ENCODE peak calls at places on chromosomes 11 and 22, in five cellular contexts. One of them, this sample, is unnamed.

GRCh38 chr22:50016988-50017700 is 4.6 kb upstream of the IL17REL start:
- DNase-seq in stimulated activated CD8-positive, alpha-beta memory T cell treated with anti-CD3 and anti-CD28 coated beads, Interleukin-2, amount 100 ng/mL, for 48 hours: peak; percentile 77
- DNase-seq in activated CD4-positive, alpha-beta T cell treated with anti-CD3 and anti-CD28 coated beads, Interleukin-2, amount 50 U/mL, for 1 hour: peak; percentile 39
- DNase-seq in lung microvascular endothelial cell: no peak
- DNase-seq in pancreas: peak; percentile 21
- DNase-seq in this sample: peak; percentile 12

GRCh38 chr22:17969732-17970131 is 54.6 kb downstream of the MICAL3 start:
- DNase-seq in stimulated activated CD8-positive, alpha-beta memory T cell treated with anti-CD3 and anti-CD28 coated beads, Interleukin-2, amount 100 ng/mL, for 48 hours: no peak
- DNase-seq in activated CD4-positive, alpha-beta T cell treated with anti-CD3 and anti-CD28 coated beads, Interleukin-2, amount 50 U/mL, for 1 hour: no peak
- DNase-seq in lung microvascular endothelial cell: peak; percentile 85
- DNase-seq in pancreas: no peak
- DNase-seq in this sample: no peak

GRCh38 chr11:9688716-9689511 is 25.0 kb downstream of the SWAP70 start:
- DNase-seq in stimulated activated CD8-positive, alpha-beta memory T cell treated with anti-CD3 and anti-CD28 coated beads, Interleukin-2, amount 100 ng/mL, for 48 hours: no peak
- DNase-seq in activated CD4-positive, alpha-beta T cell treated with anti-CD3 and anti-CD28 coated beads, Interleukin-2, amount 50 U/mL, for 1 hour: no peak
- DNase-seq in lung microvascular endothelial cell: peak; percentile 96
- DNase-seq in pancreas: no peak
- DNase-seq in this sample: no peak

GRCh38 chr22:47053865-47054185 is 291.4 kb downstream of the TBC1D22A start:
- DNase-seq in stimulated activated CD8-positive, alpha-beta memory T cell treated with anti-CD3 and anti-CD28 coated beads, Interleukin-2, amount 100 ng/mL, for 48 hours: no peak
- DNase-seq in activated CD4-positive, alpha-beta T cell treated with anti-CD3 and anti-CD28 coated beads, Interleukin-2, amount 50 U/mL, for 1 hour: no peak
- DNase-seq in lung microvascular endothelial cell: peak; percentile 88
- DNase-seq in pancreas: peak; percentile 3
- DNase-seq in this sample: no peak

GRCh38 chr11:11478687-11479086 is 125.6 kb upstream of the CSNK2A3 start:
- DNase-seq in stimulated activated CD8-positive, alpha-beta memory T cell treated with anti-CD3 and anti-CD28 coated beads, Interleukin-2, amount 100 ng/mL, for 48 hours: no peak
- DNase-seq in activated CD4-positive, alpha-beta T cell treated with anti-CD3 and anti-CD28 coated beads, Interleukin-2, amount 50 U/mL, for 1 hour: no peak
- DNase-seq in lung microvascular endothelial cell: no peak
- DNase-seq in pancreas: no peak
- DNase-seq in this sample: no peak

GRCh38 chr22:38135133-38135706 is 24.7 kb upstream of the BAIAP2L2 start:
- DNase-seq in stimulated activated CD8-positive, alpha-beta memory T cell treated with anti-CD3 and anti-CD28 coated beads, Interleukin-2, amount 100 ng/mL, for 48 hours: no peak
- DNase-seq in activated CD4-positive, alpha-beta T cell treated with anti-CD3 and anti-CD28 coated beads, Interleukin-2, amount 50 U/mL, for 1 hour: no peak
- DNase-seq in lung microvascular endothelial cell: peak; percentile 88
- DNase-seq in pancreas: no peak
- DNase-seq in this sample: peak; percentile 11

GRCh38 chr11:93904711-93905110 is 54.3 kb upstream of the VSTM5 start:
- DNase-seq in stimulated activated CD8-positive, alpha-beta memory T cell treated with anti-CD3 and anti-CD28 coated beads, Interleukin-2, amount 100 ng/mL, for 48 hours: no peak
- DNase-seq in activated CD4-positive, alpha-beta T cell treated with anti-CD3 and anti-CD28 coated beads, Interleukin-2, amount 50 U/mL, for 1 hour: no peak
- DNase-seq in lung microvascular endothelial cell: no peak
- DNase-seq in pancreas: no peak
- DNase-seq in this sample: no peak

GRCh38 chr22:44068422-44069191 is 44.5 kb downstream of the PARVB start:
- DNase-seq in stimulated activated CD8-positive, alpha-beta memory T cell treated with anti-CD3 and anti-CD28 coated beads, Interleukin-2, amount 100 ng/mL, for 48 hours: no peak
- DNase-seq in activated CD4-positive, alpha-beta T cell treated with anti-CD3 and anti-CD28 coated beads, Interleukin-2, amount 50 U/mL, for 1 hour: no peak
- DNase-seq in lung microvascular endothelial cell: peak; percentile 24
- DNase-seq in pancreas: no peak
- DNase-seq in this sample: no peak

GRCh38 chr11:126460417-126461095 is 105.1 kb downstream of the ST3GAL4 start:
- DNase-seq in stimulated activated CD8-positive, alpha-beta memory T cell treated with anti-CD3 and anti-CD28 coated beads, Interleukin-2, amount 100 ng/mL, for 48 hours: no peak
- DNase-seq in activated CD4-positive, alpha-beta T cell treated with anti-CD3 and anti-CD28 coated beads, Interleukin-2, amount 50 U/mL, for 1 hour: no peak
- DNase-seq in lung microvascular endothelial cell: no peak
- DNase-seq in pancreas: peak; percentile 63
- DNase-seq in this sample: no peak

GRCh38 chr11:67700548-67701262 is 26.3 kb upstream of the ALDH3B2 start:
- DNase-seq in stimulated activated CD8-positive, alpha-beta memory T cell treated with anti-CD3 and anti-CD28 coated beads, Interleukin-2, amount 100 ng/mL, for 48 hours: no peak
- DNase-seq in activated CD4-positive, alpha-beta T cell treated with anti-CD3 and anti-CD28 coated beads, Interleukin-2, amount 50 U/mL, for 1 hour: no peak
- DNase-seq in lung microvascular endothelial cell: no peak
- DNase-seq in pancreas: no peak
- DNase-seq in this sample: no peak

GRCh38 chr11:123206671-123207421 is 11.8 kb upstream of the CLMP start:
- DNase-seq in stimulated activated CD8-positive, alpha-beta memory T cell treated with anti-CD3 and anti-CD28 coated beads, Interleukin-2, amount 100 ng/mL, for 48 hours: no peak
- DNase-seq in activated CD4-positive, alpha-beta T cell treated with anti-CD3 and anti-CD28 coated beads, Interleukin-2, amount 50 U/mL, for 1 hour: no peak
- DNase-seq in lung microvascular endothelial cell: no peak
- DNase-seq in pancreas: no peak
- DNase-seq in this sample: peak; percentile 57

GRCh38 chr22:37043828-37044538 is 7.6 kb upstream of the KCTD17 start:
- DNase-seq in stimulated activated CD8-positive, alpha-beta memory T cell treated with anti-CD3 and anti-CD28 coated beads, Interleukin-2, amount 100 ng/mL, for 48 hours: peak; percentile 56
- DNase-seq in activated CD4-positive, alpha-beta T cell treated with anti-CD3 and anti-CD28 coated beads, Interleukin-2, amount 50 U/mL, for 1 hour: peak; percentile 27
- DNase-seq in lung microvascular endothelial cell: peak; percentile 65
- DNase-seq in pancreas: peak; percentile 90
- DNase-seq in this sample: no peak

GRCh38 chr11:74347381-74347780 is 35.9 kb upstream of the P4HA3 start:
- DNase-seq in stimulated activated CD8-positive, alpha-beta memory T cell treated with anti-CD3 and anti-CD28 coated beads, Interleukin-2, amount 100 ng/mL, for 48 hours: no peak
- DNase-seq in activated CD4-positive, alpha-beta T cell treated with anti-CD3 and anti-CD28 coated beads, Interleukin-2, amount 50 U/mL, for 1 hour: no peak
- DNase-seq in lung microvascular endothelial cell: peak; percentile 70
- DNase-seq in pancreas: no peak
- DNase-seq in this sample: no peak

GRCh38 chr11:32935462-32936029 is 42.9 kb downstream of the QSER1 start:
- DNase-seq in stimulated activated CD8-positive, alpha-beta memory T cell treated with anti-CD3 and anti-CD28 coated beads, Interleukin-2, amount 100 ng/mL, for 48 hours: no peak
- DNase-seq in activated CD4-positive, alpha-beta T cell treated with anti-CD3 and anti-CD28 coated beads, Interleukin-2, amount 50 U/mL, for 1 hour: no peak
- DNase-seq in lung microvascular endothelial cell: no peak
- DNase-seq in pancreas: no peak
- DNase-seq in this sample: no peak

GRCh38 chr11:122748968-122749687 is 89.2 kb upstream of the CRTAM start:
- DNase-seq in stimulated activated CD8-positive, alpha-beta memory T cell treated with anti-CD3 and anti-CD28 coated beads, Interleukin-2, amount 100 ng/mL, for 48 hours: no peak
- DNase-seq in activated CD4-positive, alpha-beta T cell treated with anti-CD3 and anti-CD28 coated beads, Interleukin-2, amount 50 U/mL, for 1 hour: peak; percentile 29
- DNase-seq in lung microvascular endothelial cell: peak; percentile 82
- DNase-seq in pancreas: no peak
- DNase-seq in this sample: no peak

GRCh38 chr11:3051435-3052108 is 5.7 kb downstream of the CARS1 start:
- DNase-seq in stimulated activated CD8-positive, alpha-beta memory T cell treated with anti-CD3 and anti-CD28 coated beads, Interleukin-2, amount 100 ng/mL, for 48 hours: no peak
- DNase-seq in activated CD4-positive, alpha-beta T cell treated with anti-CD3 and anti-CD28 coated beads, Interleukin-2, amount 50 U/mL, for 1 hour: no peak
- DNase-seq in lung microvascular endothelial cell: no peak
- DNase-seq in pancreas: no peak
- DNase-seq in this sample: no peak

GRCh38 chr22:35986085-35986484 is 42.5 kb downstream of the RBFOX2 start:
- DNase-seq in stimulated activated CD8-positive, alpha-beta memory T cell treated with anti-CD3 and anti-CD28 coated beads, Interleukin-2, amount 100 ng/mL, for 48 hours: no peak
- DNase-seq in activated CD4-positive, alpha-beta T cell treated with anti-CD3 and anti-CD28 coated beads, Interleukin-2, amount 50 U/mL, for 1 hour: no peak
- DNase-seq in lung microvascular endothelial cell: peak; percentile 73
- DNase-seq in pancreas: no peak
- DNase-seq in this sample: no peak

GRCh38 chr11:121300313-121300971 is 7.9 kb downstream of the SC5D start:
- DNase-seq in stimulated activated CD8-positive, alpha-beta memory T cell treated with anti-CD3 and anti-CD28 coated beads, Interleukin-2, amount 100 ng/mL, for 48 hours: no peak
- DNase-seq in activated CD4-positive, alpha-beta T cell treated with anti-CD3 and anti-CD28 coated beads, Interleukin-2, amount 50 U/mL, for 1 hour: no peak
- DNase-seq in lung microvascular endothelial cell: no peak
- DNase-seq in pancreas: no peak
- DNase-seq in this sample: no peak

GRCh38 chr22:42310301-42310981 is 40.0 kb upstream of the TCF20 start:
- DNase-seq in stimulated activated CD8-positive, alpha-beta memory T cell treated with anti-CD3 and anti-CD28 coated beads, Interleukin-2, amount 100 ng/mL, for 48 hours: no peak
- DNase-seq in activated CD4-positive, alpha-beta T cell treated with anti-CD3 and anti-CD28 coated beads, Interleukin-2, amount 50 U/mL, for 1 hour: no peak
- DNase-seq in lung microvascular endothelial cell: no peak
- DNase-seq in pancreas: no peak
- DNase-seq in this sample: no peak

GRCh38 chr11:107576497-107577086 is 11.1 kb upstream of the ALKBH8 start:
- DNase-seq in stimulated activated CD8-positive, alpha-beta memory T cell treated with anti-CD3 and anti-CD28 coated beads, Interleukin-2, amount 100 ng/mL, for 48 hours: no peak
- DNase-seq in activated CD4-positive, alpha-beta T cell treated with anti-CD3 and anti-CD28 coated beads, Interleukin-2, amount 50 U/mL, for 1 hour: peak; percentile 51
- DNase-seq in lung microvascular endothelial cell: peak; percentile 50
- DNase-seq in pancreas: no peak
- DNase-seq in this sample: peak; percentile 36

GRCh38 chr11:35013514-35014191 is 97.2 kb downstream of the PDHX start:
- DNase-seq in stimulated activated CD8-positive, alpha-beta memory T cell treated with anti-CD3 and anti-CD28 coated beads, Interleukin-2, amount 100 ng/mL, for 48 hours: no peak
- DNase-seq in activated CD4-positive, alpha-beta T cell treated with anti-CD3 and anti-CD28 coated beads, Interleukin-2, amount 50 U/mL, for 1 hour: peak; percentile 32
- DNase-seq in lung microvascular endothelial cell: no peak
- DNase-seq in pancreas: no peak
- DNase-seq in this sample: no peak

GRCh38 chr11:63939351-63939920 is 634 bp downstream of the NAA40 start:
- DNase-seq in stimulated activated CD8-positive, alpha-beta memory T cell treated with anti-CD3 and anti-CD28 coated beads, Interleukin-2, amount 100 ng/mL, for 48 hours: no peak
- DNase-seq in activated CD4-positive, alpha-beta T cell treated with anti-CD3 and anti-CD28 coated beads, Interleukin-2, amount 50 U/mL, for 1 hour: no peak
- DNase-seq in lung microvascular endothelial cell: peak; percentile 33
- DNase-seq in pancreas: peak; percentile 32
- DNase-seq in this sample: no peak

GRCh38 chr11:13897606-13898276 is 64.8 kb upstream of the SPON1 start:
- DNase-seq in stimulated activated CD8-positive, alpha-beta memory T cell treated with anti-CD3 and anti-CD28 coated beads, Interleukin-2, amount 100 ng/mL, for 48 hours: no peak
- DNase-seq in activated CD4-positive, alpha-beta T cell treated with anti-CD3 and anti-CD28 coated beads, Interleukin-2, amount 50 U/mL, for 1 hour: no peak
- DNase-seq in lung microvascular endothelial cell: no peak
- DNase-seq in pancreas: no peak
- DNase-seq in this sample: no peak

GRCh38 chr11:57476223-57476882 is 16.0 kb downstream of the RTN4RL2 start:
- DNase-seq in stimulated activated CD8-positive, alpha-beta memory T cell treated with anti-CD3 and anti-CD28 coated beads, Interleukin-2, amount 100 ng/mL, for 48 hours: peak; percentile 12
- DNase-seq in activated CD4-positive, alpha-beta T cell treated with anti-CD3 and anti-CD28 coated beads, Interleukin-2, amount 50 U/mL, for 1 hour: no peak
- DNase-seq in lung microvascular endothelial cell: peak; percentile 24
- DNase-seq in pancreas: peak; percentile 75
- DNase-seq in this sample: peak; percentile 60

GRCh38 chr11:1779806-1780699 is 16.3 kb upstream of the CTSD start:
- DNase-seq in stimulated activated CD8-positive, alpha-beta memory T cell treated with anti-CD3 and anti-CD28 coated beads, Interleukin-2, amount 100 ng/mL, for 48 hours: no peak
- DNase-seq in activated CD4-positive, alpha-beta T cell treated with anti-CD3 and anti-CD28 coated beads, Interleukin-2, amount 50 U/mL, for 1 hour: no peak
- DNase-seq in lung microvascular endothelial cell: no peak
- DNase-seq in pancreas: no peak
- DNase-seq in this sample: no peak

GRCh38 chr11:117819096-117820040 is 5.2 kb downstream of the FXYD2 start:
- DNase-seq in stimulated activated CD8-positive, alpha-beta memory T cell treated with anti-CD3 and anti-CD28 coated beads, Interleukin-2, amount 100 ng/mL, for 48 hours: no peak
- DNase-seq in activated CD4-positive, alpha-beta T cell treated with anti-CD3 and anti-CD28 coated beads, Interleukin-2, amount 50 U/mL, for 1 hour: no peak
- DNase-seq in lung microvascular endothelial cell: peak; percentile 83
- DNase-seq in pancreas: peak; percentile 69
- DNase-seq in this sample: peak; percentile 75

GRCh38 chr11:72079776-72080325 is 491 bp downstream of the NUMA1 start:
- DNase-seq in stimulated activated CD8-positive, alpha-beta memory T cell treated with anti-CD3 and anti-CD28 coated beads, Interleukin-2, amount 100 ng/mL, for 48 hours: no peak
- DNase-seq in activated CD4-positive, alpha-beta T cell treated with anti-CD3 and anti-CD28 coated beads, Interleukin-2, amount 50 U/mL, for 1 hour: no peak
- DNase-seq in lung microvascular endothelial cell: peak; percentile 18
- DNase-seq in pancreas: peak; percentile 36
- DNase-seq in this sample: no peak

GRCh38 chr11:31303644-31304043 is 65.9 kb downstream of the DCDC1 start:
- DNase-seq in stimulated activated CD8-positive, alpha-beta memory T cell treated with anti-CD3 and anti-CD28 coated beads, Interleukin-2, amount 100 ng/mL, for 48 hours: no peak
- DNase-seq in activated CD4-positive, alpha-beta T cell treated with anti-CD3 and anti-CD28 coated beads, Interleukin-2, amount 50 U/mL, for 1 hour: no peak
- DNase-seq in lung microvascular endothelial cell: no peak
- DNase-seq in pancreas: no peak
- DNase-seq in this sample: no peak

GRCh38 chr11:63510360-63511130 is 4.7 kb downstream of the LGALS12 start:
- DNase-seq in stimulated activated CD8-positive, alpha-beta memory T cell treated with anti-CD3 and anti-CD28 coated beads, Interleukin-2, amount 100 ng/mL, for 48 hours: no peak
- DNase-seq in activated CD4-positive, alpha-beta T cell treated with anti-CD3 and anti-CD28 coated beads, Interleukin-2, amount 50 U/mL, for 1 hour: no peak
- DNase-seq in lung microvascular endothelial cell: no peak
- DNase-seq in pancreas: no peak
- DNase-seq in this sample: no peak

GRCh38 chr11:113643701-113644100 is 62.4 kb downstream of the TMPRSS5 start:
- DNase-seq in stimulated activated CD8-positive, alpha-beta memory T cell treated with anti-CD3 and anti-CD28 coated beads, Interleukin-2, amount 100 ng/mL, for 48 hours: no peak
- DNase-seq in activated CD4-positive, alpha-beta T cell treated with anti-CD3 and anti-CD28 coated beads, Interleukin-2, amount 50 U/mL, for 1 hour: no peak
- DNase-seq in lung microvascular endothelial cell: no peak
- DNase-seq in pancreas: no peak
- DNase-seq in this sample: no peak

GRCh38 chr22:35977136-35977535 is 51.5 kb downstream of the RBFOX2 start:
- DNase-seq in stimulated activated CD8-positive, alpha-beta memory T cell treated with anti-CD3 and anti-CD28 coated beads, Interleukin-2, amount 100 ng/mL, for 48 hours: no peak
- DNase-seq in activated CD4-positive, alpha-beta T cell treated with anti-CD3 and anti-CD28 coated beads, Interleukin-2, amount 50 U/mL, for 1 hour: no peak
- DNase-seq in lung microvascular endothelial cell: no peak
- DNase-seq in pancreas: no peak
- DNase-seq in this sample: no peak

GRCh38 chr11:97667057-97667456 is 1277.2 kb downstream of the JRKL start:
- DNase-seq in stimulated activated CD8-positive, alpha-beta memory T cell treated with anti-CD3 and anti-CD28 coated beads, Interleukin-2, amount 100 ng/mL, for 48 hours: no peak
- DNase-seq in activated CD4-positive, alpha-beta T cell treated with anti-CD3 and anti-CD28 coated beads, Interleukin-2, amount 50 U/mL, for 1 hour: no peak
- DNase-seq in lung microvascular endothelial cell: no peak
- DNase-seq in pancreas: peak; percentile 14
- DNase-seq in this sample: no peak

GRCh38 chr22:46812034-46812605 is 49.7 kb downstream of the TBC1D22A start:
- DNase-seq in stimulated activated CD8-positive, alpha-beta memory T cell treated with anti-CD3 and anti-CD28 coated beads, Interleukin-2, amount 100 ng/mL, for 48 hours: no peak
- DNase-seq in activated CD4-positive, alpha-beta T cell treated with anti-CD3 and anti-CD28 coated beads, Interleukin-2, amount 50 U/mL, for 1 hour: no peak
- DNase-seq in lung microvascular endothelial cell: no peak
- DNase-seq in pancreas: no peak
- DNase-seq in this sample: no peak

GRCh38 chr11:66318576-66318970 is 1.7 kb upstream of the CD248 start:
- DNase-seq in stimulated activated CD8-positive, alpha-beta memory T cell treated with anti-CD3 and anti-CD28 coated beads, Interleukin-2, amount 100 ng/mL, for 48 hours: no peak
- DNase-seq in activated CD4-positive, alpha-beta T cell treated with anti-CD3 and anti-CD28 coated beads, Interleukin-2, amount 50 U/mL, for 1 hour: no peak
- DNase-seq in lung microvascular endothelial cell: no peak
- DNase-seq in pancreas: no peak
- DNase-seq in this sample: peak; percentile 32

GRCh38 chr22:42271906-42272305 is 1.5 kb upstream of the TCF20 start:
- DNase-seq in stimulated activated CD8-positive, alpha-beta memory T cell treated with anti-CD3 and anti-CD28 coated beads, Interleukin-2, amount 100 ng/mL, for 48 hours: no peak
- DNase-seq in activated CD4-positive, alpha-beta T cell treated with anti-CD3 and anti-CD28 coated beads, Interleukin-2, amount 50 U/mL, for 1 hour: no peak
- DNase-seq in lung microvascular endothelial cell: no peak
- DNase-seq in pancreas: no peak
- DNase-seq in this sample: no peak

GRCh38 chr11:56883590-56883989 is 105.1 kb upstream of the OR5AK2 start:
- DNase-seq in stimulated activated CD8-positive, alpha-beta memory T cell treated with anti-CD3 and anti-CD28 coated beads, Interleukin-2, amount 100 ng/mL, for 48 hours: no peak
- DNase-seq in activated CD4-positive, alpha-beta T cell treated with anti-CD3 and anti-CD28 coated beads, Interleukin-2, amount 50 U/mL, for 1 hour: no peak
- DNase-seq in lung microvascular endothelial cell: no peak
- DNase-seq in pancreas: no peak
- DNase-seq in this sample: no peak

GRCh38 chr11:123083623-123084029 is 21.7 kb upstream of the HSPA8 start:
- DNase-seq in stimulated activated CD8-positive, alpha-beta memory T cell treated with anti-CD3 and anti-CD28 coated beads, Interleukin-2, amount 100 ng/mL, for 48 hours: peak; percentile 33
- DNase-seq in activated CD4-positive, alpha-beta T cell treated with anti-CD3 and anti-CD28 coated beads, Interleukin-2, amount 50 U/mL, for 1 hour: peak; percentile 75
- DNase-seq in lung microvascular endothelial cell: peak; percentile 99
- DNase-seq in pancreas: peak; percentile 75
- DNase-seq in this sample: peak; percentile 89

GRCh38 chr11:2641623-2642022 is 58.2 kb downstream of the KCNQ1OT1 start:
- DNase-seq in stimulated activated CD8-positive, alpha-beta memory T cell treated with anti-CD3 and anti-CD28 coated beads, Interleukin-2, amount 100 ng/mL, for 48 hours: no peak
- DNase-seq in activated CD4-positive, alpha-beta T cell treated with anti-CD3 and anti-CD28 coated beads, Interleukin-2, amount 50 U/mL, for 1 hour: no peak
- DNase-seq in lung microvascular endothelial cell: no peak
- DNase-seq in pancreas: no peak
- DNase-seq in this sample: no peak

This sample was measured in uterus.